ENCODE peak calls at places on chromosomes 1 and 21, in four cellular contexts. One of them, this sample, is unnamed.

GRCh38 chr1:85393490-85393889 is 71.5 kb downstream of the DDAH1 start:
- DNase-seq in IMR-90: no peak
- DNase-seq in HepG2: no peak
- DNase-seq in K562: no peak
- DNase-seq in this sample: no peak

GRCh38 chr1:222711319-222712252 is 705 bp downstream of the AIDA start:
- DNase-seq in IMR-90: peak
- DNase-seq in HepG2: peak
- DNase-seq in K562: peak
- DNase-seq in this sample: peak

GRCh38 chr1:32540589-32540988 is 1.4 kb downstream of the ZBTB8A start:
- DNase-seq in IMR-90: no peak
- DNase-seq in HepG2: no peak
- DNase-seq in K562: peak
- DNase-seq in this sample: peak

GRCh38 chr1:6249732-6250689 is 6.0 kb downstream of the HES3 start:
- DNase-seq in IMR-90: no peak
- DNase-seq in HepG2: peak
- DNase-seq in K562: peak
- DNase-seq in this sample: no peak

GRCh38 chr1:227654431-227654830 is 80.7 kb downstream of the JMJD4 start:
- DNase-seq in IMR-90: no peak
- DNase-seq in HepG2: no peak
- DNase-seq in K562: no peak
- DNase-seq in this sample: no peak

GRCh38 chr1:108533351-108534083 is 26.4 kb upstream of the EEIG2 start:
- DNase-seq in IMR-90: no peak
- DNase-seq in HepG2: no peak
- DNase-seq in K562: peak
- DNase-seq in this sample: no peak

GRCh38 chr1:118184737-118185082 is 318 bp downstream of the SPAG17 start:
- DNase-seq in IMR-90: no peak
- DNase-seq in HepG2: no peak
- DNase-seq in K562: peak
- DNase-seq in this sample: no peak

GRCh38 chr21:45417256-45417950 is 12.4 kb downstream of the COL18A1 start:
- DNase-seq in IMR-90: no peak
- DNase-seq in HepG2: no peak
- DNase-seq in K562: no peak
- DNase-seq in this sample: no peak

GRCh38 chr1:183030053-183030452 is 6.8 kb downstream of the LAMC1 start:
- DNase-seq in IMR-90: no peak
- DNase-seq in HepG2: peak
- DNase-seq in K562: no peak
- DNase-seq in this sample: no peak

GRCh38 chr1:213669964-213670691 is 317.6 kb upstream of the PROX1 start:
- DNase-seq in IMR-90: no peak
- DNase-seq in HepG2: no peak
- DNase-seq in K562: no peak
- DNase-seq in this sample: no peak

GRCh38 chr1:203281033-203281432 is 24.3 kb upstream of the BTG2 start:
- DNase-seq in IMR-90: peak
- DNase-seq in HepG2: no peak
- DNase-seq in K562: no peak
- DNase-seq in this sample: no peak

GRCh38 chr1:229148041-229148671 is 122.8 kb upstream of the RAB4A start:
- DNase-seq in IMR-90: no peak
- DNase-seq in HepG2: peak
- DNase-seq in K562: peak
- DNase-seq in this sample: peak

GRCh38 chr1:177568702-177569101 is 397.9 kb downstream of the BRINP2 start:
- DNase-seq in IMR-90: no peak
- DNase-seq in HepG2: no peak
- DNase-seq in K562: no peak
- DNase-seq in this sample: no peak

GRCh38 chr1:201877877-201878339 is 10.8 kb upstream of the SHISA4 start:
- DNase-seq in IMR-90: peak
- DNase-seq in HepG2: peak
- DNase-seq in K562: peak
- DNase-seq in this sample: peak

GRCh38 chr1:240719953-240720700 is 108.2 kb upstream of the GREM2 start:
- DNase-seq in IMR-90: peak
- DNase-seq in HepG2: no peak
- DNase-seq in K562: no peak
- DNase-seq in this sample: peak

GRCh38 chr1:203625623-203626189 is 926 bp upstream of the ATP2B4 start:
- DNase-seq in IMR-90: no peak
- DNase-seq in HepG2: peak
- DNase-seq in K562: peak
- DNase-seq in this sample: peak

GRCh38 chr1:192104852-192105251 is 53.4 kb upstream of the RGS18 start:
- DNase-seq in IMR-90: peak
- DNase-seq in HepG2: no peak
- DNase-seq in K562: no peak
- DNase-seq in this sample: no peak

GRCh38 chr1:60970081-60970509 is 112.3 kb upstream of the NFIA start:
- DNase-seq in IMR-90: peak
- DNase-seq in HepG2: peak
- DNase-seq in K562: peak
- DNase-seq in this sample: peak

GRCh38 chr1:214500349-214501055 is 50.9 kb downstream of the PTPN14 start:
- DNase-seq in IMR-90: peak
- DNase-seq in HepG2: no peak
- DNase-seq in K562: no peak
- DNase-seq in this sample: no peak

GRCh38 chr1:112849425-112849966 is 106.5 kb downstream of the SLC16A1 start:
- DNase-seq in IMR-90: peak
- DNase-seq in HepG2: no peak
- DNase-seq in K562: no peak
- DNase-seq in this sample: peak

GRCh38 chr1:221532071-221532755 is 209.7 kb downstream of the DUSP10 start:
- DNase-seq in IMR-90: peak
- DNase-seq in HepG2: no peak
- DNase-seq in K562: no peak
- DNase-seq in this sample: no peak

GRCh38 chr1:213399695-213400094 is 348.7 kb downstream of the RPS6KC1 start:
- DNase-seq in IMR-90: no peak
- DNase-seq in HepG2: peak
- DNase-seq in K562: no peak
- DNase-seq in this sample: no peak

GRCh38 chr1:200780545-200781444 is 42.1 kb downstream of the CAMSAP2 start:
- DNase-seq in IMR-90: peak
- DNase-seq in HepG2: no peak
- DNase-seq in K562: no peak
- DNase-seq in this sample: no peak

GRCh38 chr1:25821630-25822091 is 1.9 kb downstream of the MTFR1L start:
- DNase-seq in IMR-90: peak
- DNase-seq in HepG2: no peak
- DNase-seq in K562: peak
- DNase-seq in this sample: no peak

GRCh38 chr1:214439352-214440119 is 111.9 kb downstream of the PTPN14 start:
- DNase-seq in IMR-90: peak
- DNase-seq in HepG2: peak
- DNase-seq in K562: peak
- DNase-seq in this sample: no peak

GRCh38 chr1:80218112-80218511 is 1211.6 kb upstream of the ADGRL4 start:
- DNase-seq in IMR-90: peak
- DNase-seq in HepG2: peak
- DNase-seq in K562: peak
- DNase-seq in this sample: peak

GRCh38 chr1:198674009-198674408 is 35.2 kb downstream of the PTPRC start:
- DNase-seq in IMR-90: no peak
- DNase-seq in HepG2: no peak
- DNase-seq in K562: no peak
- DNase-seq in this sample: no peak

GRCh38 chr1:9041116-9041779 is 15.0 kb upstream of the SLC2A7 start:
- DNase-seq in IMR-90: no peak
- DNase-seq in HepG2: no peak
- DNase-seq in K562: no peak
- DNase-seq in this sample: no peak

GRCh38 chr1:109476825-109477224 is 6.9 kb upstream of the ATXN7L2 start:
- DNase-seq in IMR-90: no peak
- DNase-seq in HepG2: no peak
- DNase-seq in K562: peak
- DNase-seq in this sample: no peak

GRCh38 chr21:17451364-17451869 is 61.4 kb upstream of the CXADR start:
- DNase-seq in IMR-90: peak
- DNase-seq in HepG2: peak
- DNase-seq in K562: no peak
- DNase-seq in this sample: no peak

GRCh38 chr1:171127481-171127880 is 36.8 kb downstream of the FMO3 start:
- DNase-seq in IMR-90: peak
- DNase-seq in HepG2: no peak
- DNase-seq in K562: no peak
- DNase-seq in this sample: no peak

GRCh38 chr1:217014066-217014465 is 290.8 kb upstream of the ESRRG start:
- DNase-seq in IMR-90: no peak
- DNase-seq in HepG2: no peak
- DNase-seq in K562: no peak
- DNase-seq in this sample: no peak

GRCh38 chr1:244675167-244675566 is 22.2 kb downstream of the DESI2 start:
- DNase-seq in IMR-90: no peak
- DNase-seq in HepG2: no peak
- DNase-seq in K562: no peak
- DNase-seq in this sample: no peak

GRCh38 chr1:231534703-231535159 is 6.3 kb downstream of the TSNAX start:
- DNase-seq in IMR-90: no peak
- DNase-seq in HepG2: no peak
- DNase-seq in K562: no peak
- DNase-seq in this sample: no peak

GRCh38 chr1:19661721-19662228 is 2.9 kb upstream of the HTR6 start:
- DNase-seq in IMR-90: peak
- DNase-seq in HepG2: no peak
- DNase-seq in K562: peak
- DNase-seq in this sample: no peak

GRCh38 chr1:65112811-65113210 is 35.2 kb upstream of the AK4 start:
- DNase-seq in IMR-90: no peak
- DNase-seq in HepG2: no peak
- DNase-seq in K562: no peak
- DNase-seq in this sample: no peak

DNA sequence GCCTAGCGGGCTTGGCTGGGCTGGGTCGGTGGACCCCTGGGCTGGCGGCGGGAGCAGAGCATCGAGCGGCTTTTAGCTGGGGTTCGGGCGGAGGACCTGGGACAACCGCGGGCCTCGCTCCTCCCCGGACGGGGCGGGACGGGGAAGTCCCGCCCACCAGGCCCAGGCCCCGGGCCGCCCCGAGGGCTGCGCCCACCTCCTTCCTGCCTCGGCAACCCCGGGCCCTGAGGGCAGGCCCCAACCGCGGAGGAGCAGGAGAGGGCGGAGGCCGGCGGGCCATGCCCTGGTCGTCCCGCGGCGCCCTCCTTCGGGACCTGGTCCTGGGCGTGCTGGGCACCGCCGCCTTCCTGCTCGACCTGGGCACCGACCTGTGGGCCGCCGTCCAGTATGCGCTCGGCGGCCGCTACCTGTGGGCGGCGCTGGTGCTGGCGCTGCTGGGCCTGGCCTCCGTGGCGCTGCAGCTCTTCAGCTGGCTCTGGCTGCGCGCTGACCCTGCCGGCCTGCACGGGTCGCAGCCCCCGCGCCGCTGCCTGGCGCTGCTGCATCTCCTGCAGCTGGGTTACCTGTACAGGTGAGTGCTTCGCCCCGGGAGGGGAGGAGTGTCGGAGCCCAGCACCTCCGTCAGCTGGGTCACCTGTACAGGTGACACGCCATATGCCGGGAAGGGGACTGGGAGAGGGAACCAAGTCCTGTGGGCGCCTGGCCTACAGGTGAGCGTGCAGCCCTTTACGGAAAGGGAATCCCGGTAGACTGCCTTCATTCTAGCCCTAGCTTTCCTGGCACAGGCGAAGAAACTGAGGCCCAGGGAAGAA is at the start of gene XKR8:
- DNase-seq in IMR-90: peak
- DNase-seq in HepG2: peak
- DNase-seq in K562: peak
- DNase-seq in this sample: no peak
- H3K4me2 ChIP-seq in IMR-90: peak
- H3K4me2 ChIP-seq in HepG2: peak
- H3K4me2 ChIP-seq in K562: peak
- H3K4me2 ChIP-seq in this sample: no peak

GRCh38 chr1:205998457-205999241 is 4.5 kb downstream of the RAB7B start:
- DNase-seq in IMR-90: no peak
- DNase-seq in HepG2: no peak
- DNase-seq in K562: no peak
- DNase-seq in this sample: no peak
- TF ChIP-seq MXI1 in IMR-90: no peak
- TF ChIP-seq MXI1 in HepG2: no peak
- TF ChIP-seq MXI1 in K562: no peak
- TF ChIP-seq MXI1 in this sample: no peak

GRCh38 chr1:226404063-226404903 is 3.6 kb downstream of the PARP1 start:
- DNase-seq in IMR-90: peak
- DNase-seq in HepG2: peak
- DNase-seq in K562: no peak
- DNase-seq in this sample: peak

GRCh38 chr1:226407199-226407496 is 745 bp downstream of the PARP1 start:
- DNase-seq in IMR-90: no peak
- DNase-seq in HepG2: no peak
- DNase-seq in K562: no peak
- DNase-seq in this sample: no peak

GRCh38 chr1:226404904-226405222 is 3.0 kb downstream of the PARP1 start:
- DNase-seq in IMR-90: no peak
- DNase-seq in HepG2: no peak
- DNase-seq in K562: no peak
- DNase-seq in this sample: no peak

GRCh38 chr1:226406401-226406881 is 1.5 kb downstream of the PARP1 start:
- DNase-seq in IMR-90: peak
- DNase-seq in HepG2: peak
- DNase-seq in K562: peak
- DNase-seq in this sample: no peak

DNA sequence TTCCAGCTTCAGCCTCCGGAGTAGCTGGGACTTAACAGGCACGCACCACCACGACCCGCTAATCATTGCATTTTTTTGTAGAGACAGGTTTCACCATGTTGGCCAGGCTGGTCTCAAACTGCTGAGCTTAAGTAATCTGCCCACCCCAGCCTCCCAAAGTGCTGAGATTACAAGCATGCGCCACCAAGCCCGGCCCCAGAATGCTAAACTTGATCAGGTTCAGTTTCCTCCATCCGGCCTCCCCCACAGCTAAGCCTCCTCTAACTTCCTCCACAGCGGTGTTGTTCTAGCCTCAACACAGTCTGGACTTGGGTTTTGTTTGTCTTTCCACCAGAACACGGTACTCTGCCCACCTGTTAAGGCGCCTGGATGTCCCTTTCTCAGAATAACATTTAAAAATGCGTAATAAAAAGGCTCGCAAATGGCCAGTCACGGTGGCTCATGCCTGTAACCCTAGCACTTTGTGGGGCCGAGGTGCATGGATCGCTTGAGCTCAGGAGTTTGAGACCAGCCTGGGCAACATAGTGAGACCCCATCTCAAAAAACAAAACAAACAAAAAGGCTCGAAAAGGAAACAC is 2.4 kb downstream of the PARP1 start:
- DNase-seq in IMR-90: no peak
- DNase-seq in HepG2: no peak
- DNase-seq in K562: peak
- DNase-seq in this sample: no peak
- H3K4me2 ChIP-seq in IMR-90: no peak
- H3K4me2 ChIP-seq in HepG2: peak
- H3K4me2 ChIP-seq in K562: peak
- H3K4me2 ChIP-seq in this sample: peak

GRCh38 chr1:3684031-3684430 is 31.7 kb downstream of the TP73 start:
- DNase-seq in IMR-90: no peak
- DNase-seq in HepG2: no peak
- DNase-seq in K562: peak
- DNase-seq in this sample: no peak
- TF ChIP-seq MXI1 in IMR-90: no peak
- TF ChIP-seq MXI1 in HepG2: no peak
- TF ChIP-seq MXI1 in K562: no peak
- TF ChIP-seq MXI1 in this sample: no peak